ENCODE peak calls at places on chromosomes 7 and 10, in seven cellular contexts. C is skeletal muscle cell; N is stimulated activated CD4-positive, alpha-beta T cell treated with anti-CD3 and anti-CD28 coated beads, TNF-alpha, amount 100 ng/mL, for 4 hours; X is brain microvascular endothelial cell; F is sigmoid colon; R is GM04504; H is Kasumi-1. V is an unnamed sample.

GRCh38 chr10:122099562-122099961 is 110.6 kb downstream of the TACC2 start:
- DNase-seq in X (no peak), C (no peak), H (no peak), F (no peak), R (no peak), N (no peak), V (no peak)

GRCh38 chr7:119944601-119944972 is 328.4 kb upstream of the KCND2 start:
- DNase-seq in N (no peak), X (no peak), F (no peak), C (no peak), H (no peak), R (no peak), V (no peak)

GRCh38 chr10:95394161-95394880 is 103.5 kb upstream of the PDLIM1 start:
- DNase-seq in F (no peak), H (no peak), X (no peak), N (no peak), C (no peak), R (no peak), V (no peak)

GRCh38 chr7:24125765-24126164 is 158.2 kb upstream of the NPY start:
- DNase-seq in N (no peak), C (no peak), R (no peak), F (no peak), H (no peak), X (no peak), V (no peak)

GRCh38 chr7:47413526-47414341 is 168.2 kb downstream of the TNS3 start:
- DNase-seq in F (peak), C (no peak), H (no peak), R (no peak), X (no peak), N (no peak), V (no peak)

GRCh38 chr10:27482984-27483956 is 20.8 kb upstream of the RAB18 start:
- DNase-seq in X (peak), N (no peak), H (no peak), F (no peak), C (no peak), R (no peak), V (no peak)

GRCh38 chr10:69567920-69568319 is 5.3 kb downstream of the NEUROG3 start:
- DNase-seq in R (peak), H (no peak), N (no peak), X (peak), C (peak), F (no peak), V (peak)

GRCh38 chr10:65194131-65194530 is 1672.9 kb downstream of the REEP3 start:
- DNase-seq in C (peak), R (peak), F (no peak), N (no peak), X (peak), H (no peak), V (peak)

GRCh38 chr10:114258274-114258840 is 19.3 kb downstream of the VWA2 start:
- DNase-seq in X (no peak), C (no peak), F (no peak), H (no peak), R (no peak), N (no peak), V (no peak)

GRCh38 chr10:119997429-119997828 is 104.9 kb downstream of the SEC23IP start:
- DNase-seq in C (no peak), N (no peak), R (no peak), H (no peak), F (no peak), X (no peak), V (no peak)

GRCh38 chr7:150413640-150414081 is 34.5 kb downstream of the ZNF775 start:
- DNase-seq in N (no peak), F (no peak), C (no peak), X (no peak), R (no peak), H (no peak), V (no peak)